ENCODE peak calls at places on chromosome 5, in eight cellular contexts. M is frontal cortex, W is right atrium auricular region, E is GOT3, X is right cardiac atrium, B is lung microvascular endothelial cell, P is NCI-H1930, Z is Calu3. S is an unnamed sample.

GRCh38 chr5:141686648-141687416 is 4.8 kb upstream of the ARAP3 start:
- DNase-seq in P (no peak), X (no peak), W (no peak), Z (no peak), B (peak; percentile 12), M (no peak), E (no peak), S (no peak)

GRCh38 chr5:1745806-1746370 is 53.7 kb downstream of the MRPL36 start:
- DNase-seq in M (no peak), E (no peak), W (no peak), Z (no peak), B (no peak), X (no peak), P (no peak), S (no peak)

GRCh38 chr5:126971455-126972019 is 58.8 kb downstream of the MARCHF3 start:
- DNase-seq in B (peak; percentile 32), Z (no peak), P (no peak), W (no peak), E (no peak), M (no peak), X (no peak), S (no peak)

GRCh38 chr5:84568171-84568570 is 183.5 kb upstream of the EDIL3 start:
- DNase-seq in M (no peak), B (no peak), E (no peak), X (no peak), W (no peak), P (no peak), Z (no peak), S (no peak)

GRCh38 chr5:180640301-180640764 is 9.1 kb downstream of the FLT4 start:
- DNase-seq in P (no peak), Z (no peak), X (no peak), M (no peak), E (no peak), B (no peak), W (no peak), S (no peak)

GRCh38 chr5:175206651-175207050 is 237.3 kb downstream of the DRD1 start:
- DNase-seq in B (no peak), P (no peak), M (no peak), X (no peak), W (no peak), E (no peak), Z (no peak), S (no peak)

GRCh38 chr5:119583684-119584083 is 45.7 kb upstream of the FAM170A start:
- DNase-seq in Z (no peak), P (no peak), M (no peak), E (no peak), B (no peak), W (no peak), X (no peak), S (no peak)

GRCh38 chr5:167871091-167871490 is 420.4 kb upstream of the WWC1 start:
- DNase-seq in M (no peak), B (no peak), E (no peak), P (no peak), Z (no peak), X (no peak), W (no peak), S (no peak)

S was measured in HuH-7.